ENCODE peak calls at places on chromosomes 16 and 17, in four cellular contexts. One of them, this sample, is unnamed. For H3K27me3, the result is how much of the 10 kb centered on the place peaks cover.

GRCh38 chr16:12703935-12704334 is 99.8 kb downstream of the CPPED1 start:
- DNase-seq in spleen: no peak
- DNase-seq in cardiac muscle cell: no peak
- DNase-seq in uterus: no peak
- DNase-seq in this sample: no peak

GRCh38 chr16:14378131-14378551 is 251.9 kb downstream of the PARN start:
- DNase-seq in spleen: no peak
- DNase-seq in uterus: no peak
- DNase-seq in cardiac muscle cell: no peak
- DNase-seq in this sample: peak

GRCh38 chr16:67880584-67880983 is 4.1 kb upstream of the NRN1L start:
- DNase-seq in uterus: no peak
- DNase-seq in cardiac muscle cell: no peak
- DNase-seq in spleen: no peak
- DNase-seq in this sample: no peak

GRCh38 chr17:71412803-71413202 is 708.0 kb upstream of the SOX9 start:
- DNase-seq in spleen: no peak
- DNase-seq in cardiac muscle cell: no peak
- DNase-seq in uterus: no peak
- DNase-seq in this sample: peak

GRCh38 chr16:66289051-66289680 is 77.3 kb upstream of the CDH5 start:
- DNase-seq in cardiac muscle cell: no peak
- DNase-seq in uterus: no peak
- DNase-seq in spleen: no peak
- DNase-seq in this sample: no peak

GRCh38 chr16:28125592-28125991 is 62.1 kb upstream of the GSG1L start:
- DNase-seq in spleen: no peak
- DNase-seq in cardiac muscle cell: no peak
- DNase-seq in uterus: no peak
- DNase-seq in this sample: no peak

GRCh38 chr16:81821422-81822128 is 42.5 kb downstream of the PLCG2 start:
- DNase-seq in spleen: peak
- DNase-seq in cardiac muscle cell: no peak
- DNase-seq in uterus: no peak
- DNase-seq in this sample: no peak

GRCh38 chr17:67759355-67760171 is 41.8 kb downstream of the NOL11 start:
- DNase-seq in cardiac muscle cell: no peak
- DNase-seq in uterus: no peak
- DNase-seq in spleen: peak
- DNase-seq in this sample: no peak

GRCh38 chr17:596763-597644 is 117.6 kb downstream of the VPS53 start:
- DNase-seq in spleen: no peak
- DNase-seq in uterus: no peak
- DNase-seq in cardiac muscle cell: no peak
- DNase-seq in this sample: peak

GRCh38 chr16:73350707-73351452 is 303.0 kb upstream of the ZFHX3 start:
- DNase-seq in cardiac muscle cell: peak
- DNase-seq in spleen: no peak
- DNase-seq in uterus: no peak
- DNase-seq in this sample: no peak
- H3K4me3 ChIP-seq in cardiac muscle cell: no peak
- H3K4me3 ChIP-seq in spleen: no peak
- H3K4me3 ChIP-seq in uterus: no peak
- H3K4me3 ChIP-seq in this sample: no peak

GRCh38 chr17:50273654-50274040 is 619 bp upstream of the TMEM92 start:
- DNase-seq in uterus: peak
- DNase-seq in cardiac muscle cell: no peak
- DNase-seq in spleen: peak
- DNase-seq in this sample: no peak
- TF ChIP-seq CTCF in uterus: no peak
- TF ChIP-seq CTCF in cardiac muscle cell: no peak
- TF ChIP-seq CTCF in spleen: no peak
- TF ChIP-seq CTCF in this sample: no peak

DNA sequence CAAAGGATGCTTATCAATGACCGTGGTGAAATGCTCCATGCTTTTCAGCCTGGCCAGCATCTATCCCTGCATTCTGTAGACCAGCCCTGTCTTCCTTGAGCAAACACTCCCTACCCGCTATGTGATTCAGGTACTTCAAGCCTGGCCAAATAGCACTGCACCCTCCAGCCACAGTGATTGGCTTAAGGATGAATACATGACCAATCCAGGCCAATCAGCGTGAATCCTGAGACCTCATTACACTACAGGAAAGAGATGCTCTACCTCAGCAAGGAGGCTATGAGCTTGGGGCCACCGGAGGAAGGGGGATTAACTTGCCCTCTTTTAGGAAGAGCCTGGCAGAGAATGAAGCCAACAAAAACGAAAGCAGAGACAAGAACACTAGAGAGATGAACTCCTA is 162.5 kb downstream of the ZNF423 start:
- DNase-seq in uterus: no peak
- DNase-seq in cardiac muscle cell: no peak
- DNase-seq in spleen: no peak
- DNase-seq in this sample: no peak
- H3K27me3 ChIP-seq in uterus: under half
- H3K27me3 ChIP-seq in cardiac muscle cell: under half
- H3K27me3 ChIP-seq in spleen: under half
- H3K27me3 ChIP-seq in this sample: under half

GRCh38 chr17:45022655-45023339 is 28.6 kb downstream of the DCAKD start:
- DNase-seq in cardiac muscle cell: no peak
- DNase-seq in uterus: no peak
- DNase-seq in spleen: no peak
- DNase-seq in this sample: no peak
- H3K4me3 ChIP-seq in cardiac muscle cell: no peak
- H3K4me3 ChIP-seq in uterus: no peak
- H3K4me3 ChIP-seq in spleen: no peak
- H3K4me3 ChIP-seq in this sample: no peak

GRCh38 chr16:1674306-1674705 is 3.8 kb upstream of the JPT2 start:
- DNase-seq in cardiac muscle cell: no peak
- DNase-seq in spleen: no peak
- DNase-seq in uterus: no peak
- DNase-seq in this sample: no peak
- TF ChIP-seq CTCF in cardiac muscle cell: no peak
- TF ChIP-seq CTCF in spleen: no peak
- TF ChIP-seq CTCF in uterus: no peak
- TF ChIP-seq CTCF in this sample: no peak